ENCODE peak calls at places on chromosomes 1 and 21, in five cellular contexts. One of them, this sample, is unnamed.

GRCh38 chr1:228913649-228914048 is 178.4 kb downstream of the RHOU start:
- DNase-seq in ovary: no peak
- DNase-seq in stomach: no peak
- DNase-seq in body of pancreas: no peak
- DNase-seq in esophagus squamous epithelium: no peak
- DNase-seq in this sample: no peak

GRCh38 chr1:56627636-56628039 is 17.5 kb upstream of the PRKAA2 start:
- DNase-seq in ovary: no peak
- DNase-seq in stomach: no peak
- DNase-seq in body of pancreas: no peak
- DNase-seq in esophagus squamous epithelium: no peak
- DNase-seq in this sample: no peak

GRCh38 chr1:89499320-89499719 is 25.3 kb upstream of the LRRC8B start:
- DNase-seq in ovary: no peak
- DNase-seq in stomach: no peak
- DNase-seq in body of pancreas: no peak
- DNase-seq in esophagus squamous epithelium: no peak
- DNase-seq in this sample: peak

GRCh38 chr1:155321577-155322497 is 1.1 kb downstream of the RUSC1 start:
- DNase-seq in ovary: peak
- DNase-seq in stomach: no peak
- DNase-seq in body of pancreas: no peak
- DNase-seq in esophagus squamous epithelium: no peak
- DNase-seq in this sample: peak

GRCh38 chr1:221897312-221897711 is 155.4 kb upstream of the DUSP10 start:
- DNase-seq in ovary: no peak
- DNase-seq in stomach: no peak
- DNase-seq in body of pancreas: no peak
- DNase-seq in esophagus squamous epithelium: no peak
- DNase-seq in this sample: no peak

GRCh38 chr1:153774780-153775431 is at the start of gene SLC27A3:
- DNase-seq in ovary: peak
- DNase-seq in stomach: peak
- DNase-seq in body of pancreas: peak
- DNase-seq in esophagus squamous epithelium: no peak
- DNase-seq in this sample: peak

GRCh38 chr1:245986404-245987221 is 520.5 kb downstream of the SMYD3 start:
- DNase-seq in ovary: no peak
- DNase-seq in stomach: no peak
- DNase-seq in body of pancreas: no peak
- DNase-seq in esophagus squamous epithelium: no peak
- DNase-seq in this sample: no peak

GRCh38 chr1:166511754-166512153 is 327.5 kb upstream of the POGK start:
- DNase-seq in ovary: no peak
- DNase-seq in stomach: no peak
- DNase-seq in body of pancreas: no peak
- DNase-seq in esophagus squamous epithelium: no peak
- DNase-seq in this sample: no peak

GRCh38 chr1:204868340-204868700 is 2.3 kb upstream of the NFASC start:
- DNase-seq in ovary: no peak
- DNase-seq in stomach: no peak
- DNase-seq in body of pancreas: no peak
- DNase-seq in esophagus squamous epithelium: no peak
- DNase-seq in this sample: no peak

GRCh38 chr1:229479660-229480399 is 28.3 kb downstream of the NUP133 start:
- DNase-seq in ovary: no peak
- DNase-seq in stomach: no peak
- DNase-seq in body of pancreas: no peak
- DNase-seq in esophagus squamous epithelium: no peak
- DNase-seq in this sample: peak

GRCh38 chr1:201383647-201384405 is 6.3 kb upstream of the TNNT2 start:
- DNase-seq in ovary: no peak
- DNase-seq in stomach: no peak
- DNase-seq in body of pancreas: no peak
- DNase-seq in esophagus squamous epithelium: no peak
- DNase-seq in this sample: peak

GRCh38 chr1:183235503-183235902 is 49.4 kb downstream of the LAMC2 start:
- DNase-seq in ovary: peak
- DNase-seq in stomach: no peak
- DNase-seq in body of pancreas: no peak
- DNase-seq in esophagus squamous epithelium: no peak
- DNase-seq in this sample: peak

GRCh38 chr1:36534711-36535412 is 52.1 kb upstream of the CSF3R start:
- DNase-seq in ovary: no peak
- DNase-seq in stomach: no peak
- DNase-seq in body of pancreas: no peak
- DNase-seq in esophagus squamous epithelium: no peak
- DNase-seq in this sample: no peak

GRCh38 chr1:24896176-24896575 is 33.9 kb downstream of the RUNX3 start:
- DNase-seq in ovary: no peak
- DNase-seq in stomach: peak
- DNase-seq in body of pancreas: no peak
- DNase-seq in esophagus squamous epithelium: no peak
- DNase-seq in this sample: no peak

GRCh38 chr1:68454534-68454933 is 4.8 kb upstream of the RPE65 start:
- DNase-seq in ovary: no peak
- DNase-seq in stomach: no peak
- DNase-seq in body of pancreas: no peak
- DNase-seq in esophagus squamous epithelium: no peak
- DNase-seq in this sample: no peak

GRCh38 chr1:85464497-85465098 is 361 bp downstream of the DDAH1 start:
- DNase-seq in ovary: peak
- DNase-seq in stomach: peak
- DNase-seq in body of pancreas: peak
- DNase-seq in esophagus squamous epithelium: no peak
- DNase-seq in this sample: peak
- TF ChIP-seq POLR2A in ovary: no peak
- TF ChIP-seq POLR2A in stomach: no peak
- TF ChIP-seq POLR2A in body of pancreas: peak
- TF ChIP-seq POLR2A in esophagus squamous epithelium: no peak
- TF ChIP-seq POLR2A in this sample: peak

DNA sequence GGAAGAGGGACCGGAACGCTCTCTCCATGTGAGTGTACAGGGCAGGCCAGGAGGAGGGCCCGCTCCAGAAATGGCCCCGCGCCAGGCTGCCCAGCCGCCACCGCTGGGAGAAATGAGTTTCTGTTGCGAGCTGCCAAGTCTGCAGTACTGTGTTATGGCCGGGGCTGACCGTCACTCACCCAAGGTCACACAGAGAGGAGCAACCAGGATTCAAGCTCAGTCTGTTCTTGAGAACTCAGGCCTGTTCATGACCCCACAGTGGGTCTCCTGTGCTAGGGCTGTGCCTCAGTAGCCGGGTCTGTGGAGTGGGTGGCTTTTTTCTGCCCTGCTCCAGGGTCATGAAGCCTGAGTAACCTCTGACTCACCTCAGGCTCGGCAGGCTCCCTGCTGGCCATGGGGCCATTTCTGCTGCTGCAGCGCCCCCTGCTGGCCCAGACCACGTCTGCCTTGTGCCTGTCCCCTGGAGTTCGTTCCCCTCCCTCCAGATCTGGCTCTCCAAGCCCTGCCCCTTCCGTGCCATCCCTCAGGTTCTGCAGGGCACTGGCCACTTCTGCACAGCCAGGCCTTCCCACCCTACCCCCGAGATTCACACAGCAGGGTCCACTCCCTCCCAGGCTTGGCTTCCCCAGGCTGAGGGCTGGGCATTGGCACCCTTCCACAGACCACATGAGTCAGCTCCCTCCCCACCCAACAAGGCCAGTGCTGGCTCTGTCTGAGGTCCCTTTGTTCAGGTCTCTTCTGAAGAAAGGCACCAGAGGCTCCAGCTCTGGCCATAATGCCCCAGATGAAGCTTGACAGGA is 51.8 kb downstream of the EDN2 start:
- DNase-seq in ovary: peak
- DNase-seq in stomach: peak
- DNase-seq in body of pancreas: peak
- DNase-seq in esophagus squamous epithelium: peak
- DNase-seq in this sample: peak
- H3K4me3 ChIP-seq in ovary: no peak
- H3K4me3 ChIP-seq in stomach: no peak
- H3K4me3 ChIP-seq in body of pancreas: no peak
- H3K4me3 ChIP-seq in esophagus squamous epithelium: no peak
- H3K4me3 ChIP-seq in this sample: no peak

GRCh38 chr21:43825936-43826622 is 36.7 kb downstream of the RRP1 start:
- DNase-seq in ovary: no peak
- DNase-seq in stomach: peak
- DNase-seq in body of pancreas: no peak
- DNase-seq in esophagus squamous epithelium: no peak
- DNase-seq in this sample: peak

GRCh38 chr21:43825610-43825935 is 36.2 kb downstream of the RRP1 start:
- DNase-seq in ovary: no peak
- DNase-seq in stomach: no peak
- DNase-seq in body of pancreas: no peak
- DNase-seq in esophagus squamous epithelium: no peak
- DNase-seq in this sample: no peak

GRCh38 chr21:43826623-43826974 is 37.2 kb downstream of the RRP1 start:
- DNase-seq in ovary: no peak
- DNase-seq in stomach: no peak
- DNase-seq in body of pancreas: no peak
- DNase-seq in esophagus squamous epithelium: no peak
- DNase-seq in this sample: no peak

GRCh38 chr21:43829161-43829560 is 35.9 kb upstream of the AGPAT3 start:
- DNase-seq in ovary: no peak
- DNase-seq in stomach: no peak
- DNase-seq in body of pancreas: no peak
- DNase-seq in esophagus squamous epithelium: no peak
- DNase-seq in this sample: no peak

GRCh38 chr21:43827015-43827611 is 37.7 kb downstream of the RRP1 start:
- DNase-seq in ovary: no peak
- DNase-seq in stomach: no peak
- DNase-seq in body of pancreas: no peak
- DNase-seq in esophagus squamous epithelium: no peak
- DNase-seq in this sample: no peak
- TF ChIP-seq POLR2A in ovary: no peak
- TF ChIP-seq POLR2A in stomach: no peak
- TF ChIP-seq POLR2A in body of pancreas: no peak
- TF ChIP-seq POLR2A in esophagus squamous epithelium: no peak
- TF ChIP-seq POLR2A in this sample: no peak

GRCh38 chr1:78214334-78214733 is 168.6 kb downstream of the GIPC2 start:
- DNase-seq in ovary: no peak
- DNase-seq in stomach: no peak
- DNase-seq in body of pancreas: no peak
- DNase-seq in esophagus squamous epithelium: no peak
- DNase-seq in this sample: no peak
- H3K4me3 ChIP-seq in ovary: no peak
- H3K4me3 ChIP-seq in stomach: no peak
- H3K4me3 ChIP-seq in body of pancreas: no peak
- H3K4me3 ChIP-seq in esophagus squamous epithelium: no peak
- H3K4me3 ChIP-seq in this sample: no peak

GRCh38 chr1:31954607-31955283 is 16.6 kb upstream of the PTP4A2 start:
- DNase-seq in ovary: peak
- DNase-seq in stomach: peak
- DNase-seq in body of pancreas: peak
- DNase-seq in esophagus squamous epithelium: no peak
- DNase-seq in this sample: peak
- TF ChIP-seq POLR2A in ovary: peak
- TF ChIP-seq POLR2A in stomach: no peak
- TF ChIP-seq POLR2A in body of pancreas: no peak
- TF ChIP-seq POLR2A in esophagus squamous epithelium: no peak
- TF ChIP-seq POLR2A in this sample: peak

GRCh38 chr21:46154955-46155513 is 345 bp downstream of the FTCD start:
- DNase-seq in ovary: peak
- DNase-seq in stomach: no peak
- DNase-seq in body of pancreas: peak
- DNase-seq in esophagus squamous epithelium: no peak
- DNase-seq in this sample: no peak

GRCh38 chr21:46154155-46154954 is 1.0 kb downstream of the FTCD start:
- DNase-seq in ovary: peak
- DNase-seq in stomach: peak
- DNase-seq in body of pancreas: peak
- DNase-seq in esophagus squamous epithelium: no peak
- DNase-seq in this sample: no peak

GRCh38 chr21:46151989-46152938 is 3.1 kb downstream of the FTCD start:
- DNase-seq in ovary: peak
- DNase-seq in stomach: peak
- DNase-seq in body of pancreas: peak
- DNase-seq in esophagus squamous epithelium: no peak
- DNase-seq in this sample: peak

GRCh38 chr21:46152939-46153258 is 2.5 kb downstream of the FTCD start:
- DNase-seq in ovary: peak
- DNase-seq in stomach: no peak
- DNase-seq in body of pancreas: no peak
- DNase-seq in esophagus squamous epithelium: no peak
- DNase-seq in this sample: no peak

DNA sequence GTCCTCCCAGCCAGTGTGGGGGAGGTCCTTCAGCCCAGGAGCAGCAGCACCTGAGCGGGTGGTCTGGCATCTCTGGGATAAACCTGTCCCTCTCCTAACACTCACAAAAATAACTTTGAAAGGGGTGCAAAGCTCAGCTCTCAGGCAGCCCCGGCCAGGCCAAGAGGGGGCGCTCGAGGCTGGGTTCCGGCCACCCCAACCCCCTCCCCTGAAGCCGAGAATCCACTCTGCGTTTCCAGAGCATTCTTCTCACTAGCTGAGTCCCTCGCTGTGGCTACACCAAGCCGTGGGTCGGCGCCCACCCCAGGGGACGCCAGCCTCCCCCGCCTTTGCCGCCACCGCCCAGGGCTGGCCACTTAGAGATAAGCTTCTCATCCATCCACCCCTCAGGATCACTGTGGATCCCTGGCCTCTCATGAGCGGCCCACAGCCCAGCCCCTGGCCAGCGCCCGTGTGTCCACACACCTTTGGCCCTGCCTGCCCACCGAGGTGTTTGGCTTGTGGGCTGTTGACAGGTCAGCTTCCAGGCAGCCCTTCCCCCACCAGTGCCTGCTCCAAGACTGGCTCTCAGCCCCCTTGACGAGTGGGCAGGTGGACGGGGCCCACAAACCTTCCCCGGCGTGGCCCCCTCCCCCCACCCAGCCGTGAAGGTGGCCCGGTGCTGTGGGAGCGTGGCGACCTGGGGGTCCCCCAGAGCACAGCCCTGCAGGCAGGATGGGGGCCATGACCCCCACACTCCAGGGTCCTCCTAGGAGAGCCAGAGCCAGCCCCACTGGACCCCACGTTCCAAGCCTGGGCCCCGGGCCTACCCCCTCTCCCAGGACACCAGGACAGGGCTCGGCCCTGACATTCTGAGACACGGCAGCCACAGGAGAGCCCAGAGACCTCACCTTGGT is 1.9 kb downstream of the FTCD start:
- DNase-seq in ovary: peak
- DNase-seq in stomach: peak
- DNase-seq in body of pancreas: peak
- DNase-seq in esophagus squamous epithelium: no peak
- DNase-seq in this sample: peak
- H3K4me3 ChIP-seq in ovary: no peak
- H3K4me3 ChIP-seq in stomach: peak
- H3K4me3 ChIP-seq in body of pancreas: no peak
- H3K4me3 ChIP-seq in esophagus squamous epithelium: no peak
- H3K4me3 ChIP-seq in this sample: no peak